ENCODE peak calls at places on chromosomes 5 and 9, in five cellular contexts. R, L, B, T and J are unnamed samples.

GRCh38 chr9:98867434-98868168 is 60.1 kb downstream of the GALNT12 start:
- DNase-seq in L (no peak), B (peak; percentile 49), T (no peak), R (no peak), J (peak; percentile 92)

GRCh38 chr5:129465945-129466344 is 5.8 kb downstream of the ADAMTS19 start:
- DNase-seq in R (no peak), B (no peak), L (no peak), T (no peak), J (no peak)

GRCh38 chr5:14153932-14154646 is 10.9 kb downstream of the TRIO start:
- DNase-seq in B (peak; percentile 85), L (no peak), T (no peak), R (no peak), J (peak; percentile 83)

GRCh38 chr9:110220809-110221208 is 12.8 kb upstream of the C9orf152 start:
- DNase-seq in R (no peak), T (no peak), B (no peak), L (no peak), J (no peak)

GRCh38 chr5:138360941-138361452 is 8.5 kb downstream of the KDM3B start:
- DNase-seq in L (no peak), R (no peak), B (no peak), T (no peak), J (no peak)

GRCh38 chr5:133203317-133204305 is 151.8 kb downstream of the HSPA4 start:
- DNase-seq in R (no peak), T (no peak), L (no peak), B (no peak), J (no peak)

GRCh38 chr5:170307575-170308465 is 10.2 kb upstream of the LCP2 start:
- DNase-seq in B (no peak), R (no peak), L (peak; percentile 23), T (no peak), J (peak; percentile 63)

GRCh38 chr9:132041825-132042224 is 37.8 kb downstream of the MED27 start:
- DNase-seq in B (no peak), L (no peak), R (no peak), T (no peak), J (no peak)

GRCh38 chr9:133169102-133169501 is 5.4 kb upstream of the GBGT1 start:
- DNase-seq in R (no peak), L (no peak), T (no peak), B (no peak), J (no peak)

GRCh38 chr9:72477862-72478564 is 43.4 kb upstream of the TMC1 start:
- DNase-seq in B (peak; percentile 89), L (no peak), T (no peak), R (peak; percentile 21), J (peak; percentile 76)

GRCh38 chr9:129330711-129331279 is 152.7 kb upstream of the IER5L start:
- DNase-seq in T (no peak), L (no peak), B (peak; percentile 83), R (no peak), J (no peak)

GRCh38 chr9:136050706-136051567 is 44.2 kb downstream of the NACC2 start:
- DNase-seq in L (peak; percentile 40), B (peak; percentile 34), T (peak; percentile 48), R (no peak), J (peak; percentile 16)

GRCh38 chr9:136051568-136052432 is 43.3 kb downstream of the NACC2 start:
- DNase-seq in B (peak; percentile 86), R (peak; percentile 50), T (peak; percentile 79), L (peak; percentile 53), J (peak; percentile 94)

GRCh38 chr9:136053757-136054142 is 41.3 kb downstream of the NACC2 start:
- DNase-seq in B (no peak), L (no peak), R (no peak), T (no peak), J (no peak)

GRCh38 chr9:136052991-136053756 is 41.9 kb downstream of the NACC2 start:
- DNase-seq in T (peak; percentile 62), L (no peak), R (no peak), B (peak; percentile 43), J (no peak)

DNA sequence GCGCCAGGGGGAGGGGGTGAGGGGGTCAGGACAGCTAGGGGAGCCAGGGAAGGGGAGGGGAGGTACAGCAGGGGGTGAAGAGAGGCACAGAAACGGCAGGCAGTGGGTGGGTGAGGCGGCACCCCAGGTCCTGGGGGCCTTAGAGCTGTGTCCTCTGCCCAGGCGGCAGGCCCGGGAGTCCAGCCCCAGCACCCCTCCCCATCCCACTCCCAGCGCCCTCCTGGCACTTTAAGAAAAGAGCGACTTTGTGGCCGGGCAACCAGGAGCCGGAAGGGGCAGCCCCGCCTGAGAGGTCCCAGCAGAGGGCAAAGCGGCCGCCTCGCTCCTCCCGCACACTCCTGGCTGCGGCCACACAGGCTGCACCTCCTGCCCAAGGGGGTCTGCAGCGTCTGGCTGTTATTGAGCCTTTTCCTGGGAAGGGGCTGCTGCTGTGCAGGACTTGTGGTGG is 42.6 kb downstream of the NACC2 start:
- DNase-seq in R (no peak), L (no peak), T (peak; percentile 67), B (no peak), J (no peak)
- H3K23ac ChIP-seq in R (no peak overlapping the region), L (peak overlapping the region; percentile 43), T (no peak overlapping the region), B (no peak overlapping the region), J (peak overlapping the region; percentile 77)

GRCh38 chr9:96126321-96126881 is 175.6 kb downstream of the HSD17B3 start:
- DNase-seq in T (no peak), L (no peak), R (no peak), B (no peak), J (no peak)
- H2BK15ac ChIP-seq in T (no peak overlapping the region), L (no peak overlapping the region), R (no peak overlapping the region), B (no peak overlapping the region), J (no peak overlapping the region)

GRCh38 chr5:151550146-151550545 is 41.0 kb downstream of the FAT2 start:
- DNase-seq in R (no peak), L (no peak), T (no peak), B (no peak), J (no peak)

GRCh38 chr5:151553130-151553670 is 37.9 kb downstream of the FAT2 start:
- DNase-seq in R (no peak), T (no peak), B (no peak), L (no peak), J (no peak)

GRCh38 chr5:151549713-151550112 is 41.4 kb downstream of the FAT2 start:
- DNase-seq in T (no peak), R (no peak), L (no peak), B (no peak), J (no peak)

GRCh38 chr5:151553695-151554094 is 37.4 kb downstream of the FAT2 start:
- DNase-seq in R (no peak), L (no peak), B (no peak), T (no peak), J (no peak)

GRCh38 chr5:151551985-151552384 is 39.1 kb downstream of the FAT2 start:
- DNase-seq in L (no peak), R (no peak), T (no peak), B (no peak), J (no peak)
- H3K23ac ChIP-seq in L (no peak overlapping the region), R (no peak overlapping the region), T (no peak overlapping the region), B (no peak overlapping the region), J (no peak overlapping the region)

DNA sequence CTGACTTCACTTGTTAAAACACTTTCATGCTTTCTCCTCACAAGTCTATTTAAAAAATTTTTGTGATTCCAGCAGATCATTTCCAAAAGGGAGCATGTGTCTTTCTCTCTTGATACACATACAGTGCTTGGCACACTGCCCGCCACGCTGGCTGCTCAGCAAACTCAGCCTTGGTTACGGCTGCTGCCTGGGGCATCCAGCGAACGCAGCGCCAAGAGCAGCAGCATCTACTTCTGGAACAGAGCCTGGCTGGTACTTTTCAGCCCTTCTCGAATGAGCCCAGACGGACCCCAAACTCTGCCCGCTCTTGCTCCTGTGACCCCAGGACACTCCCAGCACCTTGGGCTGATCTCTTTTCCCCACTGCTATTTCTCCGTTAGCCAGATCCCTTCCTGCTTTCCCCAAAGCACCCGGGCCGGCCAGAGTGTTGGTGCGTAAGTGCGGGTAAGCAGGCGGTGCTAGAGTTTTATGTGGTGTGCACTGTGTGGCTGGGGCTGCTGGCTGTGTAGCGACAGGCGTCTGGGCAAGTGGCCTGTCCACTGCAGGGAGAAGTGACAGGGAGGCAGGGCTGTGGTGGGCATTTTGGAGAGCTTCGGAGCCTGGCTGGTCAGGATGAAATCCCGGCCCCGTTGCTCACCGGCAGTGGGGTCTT is 73.2 kb downstream of the SH3PXD2B start:
- DNase-seq in R (no peak), B (no peak), T (no peak), L (no peak), J (peak; percentile 74)
- H2BK15ac ChIP-seq in R (no peak overlapping the region), B (no peak overlapping the region), T (no peak overlapping the region), L (no peak overlapping the region), J (no peak overlapping the region)